ENCODE peak calls at places on chromosomes 7 and 10, in four cellular contexts. Y is K562, E is GM12878, U is SK-N-SH. R is an unnamed sample.

GRCh38 chr10:97580421-97581367 is 3.5 kb upstream of the HOGA1 start:
- DNase-seq in U (peak), Y (no peak), E (no peak), R (no peak)

GRCh38 chr7:123154231-123154860 is 45.4 kb downstream of the SLC13A1 start:
- DNase-seq in Y (peak), U (peak), E (peak), R (peak)

GRCh38 chr7:149370790-149371189 is 90.1 kb downstream of the ZNF777 start:
- DNase-seq in U (no peak), Y (no peak), E (no peak), R (no peak)

GRCh38 chr10:122342293-122343134 is 32.0 kb upstream of the PLEKHA1 start:
- DNase-seq in E (no peak), Y (peak), U (peak), R (peak)

GRCh38 chr7:116786791-116787443 is 75.5 kb upstream of the CAPZA2 start:
- DNase-seq in U (no peak), Y (no peak), E (peak), R (no peak)

GRCh38 chr7:56079450-56080185 is 13.1 kb downstream of the PHKG1 start:
- DNase-seq in U (peak), E (no peak), Y (no peak), R (peak)

GRCh38 chr7:7438851-7439250 is 96.8 kb downstream of the COL28A1 start:
- DNase-seq in E (no peak), Y (no peak), U (no peak), R (no peak)

GRCh38 chr10:58319599-58319998 is 15.2 kb upstream of the UBE2D1 start:
- DNase-seq in E (no peak), U (no peak), Y (no peak), R (no peak)

GRCh38 chr7:56023500-56023899 is 27.7 kb downstream of the PSPH start:
- DNase-seq in Y (no peak), U (no peak), E (no peak), R (no peak)

GRCh38 chr7:77866791-77867190 is 68.2 kb downstream of the PHTF2 start:
- DNase-seq in Y (no peak), E (no peak), U (no peak), R (no peak)

GRCh38 chr7:134473861-134474291 is 15.0 kb upstream of the AKR1B1 start:
- DNase-seq in U (no peak), Y (no peak), E (no peak), R (no peak)

GRCh38 chr10:120514035-120514620 is 57.1 kb downstream of the PLPP4 start:
- DNase-seq in U (no peak), Y (peak), E (no peak), R (peak)

GRCh38 chr7:98418636-98419315 is 17.9 kb upstream of the BAIAP2L1 start:
- DNase-seq in U (peak), Y (peak), E (no peak), R (no peak)

GRCh38 chr10:101780187-101780817 is 2.9 kb downstream of the NPM3 start:
- DNase-seq in U (peak), Y (no peak), E (no peak), R (no peak)

GRCh38 chr7:121624922-121625321 is 228.8 kb upstream of the FAM3C start:
- DNase-seq in Y (no peak), E (no peak), U (no peak), R (no peak)

GRCh38 chr10:8283166-8283905 is 228.8 kb downstream of the GATA3 start:
- DNase-seq in U (no peak), Y (no peak), E (no peak), R (no peak)

GRCh38 chr7:5077740-5078139 is 32.1 kb downstream of the RBAK start:
- DNase-seq in Y (no peak), E (no peak), U (peak), R (no peak)

GRCh38 chr10:132184816-132185593 is 1.7 kb upstream of the DPYSL4 start:
- DNase-seq in Y (no peak), E (no peak), U (no peak), R (no peak)

GRCh38 chr7:142807855-142808460 is 37.2 kb downstream of the PRSS2 start:
- DNase-seq in E (peak), Y (no peak), U (no peak), R (no peak)

GRCh38 chr7:134552105-134552504 is 3.2 kb downstream of the AKR1B15 start:
- DNase-seq in U (no peak), Y (peak), E (no peak), R (peak)

GRCh38 chr10:44898665-44899064 is 12.5 kb upstream of the TMEM72 start:
- DNase-seq in U (no peak), Y (no peak), E (no peak), R (no peak)

GRCh38 chr7:106721816-106722785 is 61.1 kb upstream of the CCDC71L start:
- DNase-seq in Y (no peak), E (no peak), U (no peak), R (no peak)
- TF ChIP-seq USF2 in Y (no peak), E (no peak), U (no peak), R (no peak)

GRCh38 chr10:84156768-84157167 is 16.8 kb upstream of the GPR15LG start:
- DNase-seq in U (no peak), Y (no peak), E (no peak), R (no peak)
- TF ChIP-seq MAX in U (no peak), Y (no peak), E (no peak), R (no peak)

DNA sequence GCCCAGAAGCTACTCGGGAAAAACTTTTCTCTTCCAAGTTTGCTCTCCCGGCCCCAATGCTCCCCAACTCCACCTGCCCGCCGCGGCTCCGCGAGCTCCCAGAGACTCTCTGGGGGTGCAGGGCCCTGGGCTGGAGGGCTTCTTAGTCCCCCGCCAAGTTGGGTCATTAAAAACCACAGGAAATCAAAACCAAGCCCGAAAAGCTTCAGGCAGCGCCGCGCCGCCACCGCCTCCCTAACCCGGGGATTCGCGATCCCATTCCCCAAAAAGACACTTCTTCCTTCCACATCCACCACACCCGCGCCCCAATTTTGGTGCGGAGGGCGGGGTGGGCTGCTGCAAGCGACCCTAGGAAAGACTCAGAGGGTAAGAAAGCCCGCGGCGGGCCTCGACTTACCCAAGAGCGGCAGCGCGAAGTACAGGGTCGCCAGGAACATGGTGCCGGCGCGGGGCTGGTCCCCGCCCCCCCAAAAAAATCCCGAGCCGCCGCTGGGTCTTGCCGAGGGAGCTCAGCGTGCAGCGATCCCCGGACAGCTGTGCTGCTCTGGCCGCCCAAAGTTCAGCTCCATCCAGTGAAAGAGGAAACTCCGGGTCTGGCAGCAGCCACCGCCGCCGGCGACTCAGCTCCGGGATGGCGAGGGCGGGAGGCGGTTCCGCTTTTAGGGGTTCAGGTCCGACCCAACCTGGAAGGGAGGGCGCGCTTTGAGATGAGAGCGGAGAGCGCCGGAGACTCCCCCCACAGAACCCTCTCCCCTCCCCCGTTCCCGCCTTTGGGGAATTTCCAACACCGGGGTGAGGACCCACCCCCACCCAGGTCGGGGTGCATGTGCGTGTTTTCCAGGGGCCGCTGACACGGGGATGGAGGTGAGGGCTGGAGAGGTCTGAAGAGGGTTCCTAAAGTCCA is 1.2 kb downstream of the GFRA1 start:
- DNase-seq in E (no peak), U (peak), Y (no peak), R (peak)
- TF ChIP-seq USF1 in E (no peak), U (no peak), Y (no peak), R (peak)

GRCh38 chr7:92910076-92910475 is 73.7 kb upstream of the CDK6 start:
- DNase-seq in Y (no peak), U (no peak), E (no peak), R (no peak)

GRCh38 chr7:92898798-92899197 is 62.4 kb upstream of the CDK6 start:
- DNase-seq in E (no peak), Y (no peak), U (no peak), R (no peak)

GRCh38 chr7:92904292-92905131 is 68.1 kb upstream of the CDK6 start:
- DNase-seq in E (peak), Y (peak), U (peak), R (no peak)
- TF ChIP-seq USF2 in E (peak), Y (no peak), U (no peak), R (no peak)

GRCh38 chr10:43867667-43868361 is 219.1 kb upstream of the ZNF32 start:
- DNase-seq in Y (no peak), U (no peak), E (no peak), R (no peak)
- TF ChIP-seq MAX in Y (no peak), U (no peak), E (no peak), R (no peak)

DNA sequence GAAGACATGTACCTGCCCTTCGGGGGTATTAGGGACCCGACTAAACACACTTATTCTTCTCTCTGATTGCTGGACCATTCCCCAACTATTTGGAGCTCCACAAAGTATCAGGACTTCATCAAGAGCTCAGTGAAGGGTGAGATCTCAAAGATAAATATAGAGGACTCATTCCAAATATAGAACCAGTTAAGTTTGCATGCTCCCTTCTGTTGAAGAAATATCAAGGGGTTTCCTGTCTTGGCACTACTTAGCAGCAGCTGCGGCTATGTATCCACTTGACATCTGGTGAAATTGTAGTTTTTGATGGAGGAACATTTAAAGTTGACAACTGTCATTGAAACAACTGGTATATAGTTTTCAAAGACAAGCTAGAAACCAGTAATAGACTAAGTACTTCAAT is 1.1 kb upstream of the SPAG6 start:
- DNase-seq in U (no peak), E (no peak), Y (no peak), R (no peak)
- TF ChIP-seq USF1 in U (no peak), E (no peak), Y (no peak), R (no peak)

GRCh38 chr7:24885305-24885704 is 94.7 kb downstream of the OSBPL3 start:
- DNase-seq in E (no peak), Y (no peak), U (no peak), R (no peak)
- TF ChIP-seq USF2 in E (no peak), Y (no peak), U (no peak), R (no peak)

DNA sequence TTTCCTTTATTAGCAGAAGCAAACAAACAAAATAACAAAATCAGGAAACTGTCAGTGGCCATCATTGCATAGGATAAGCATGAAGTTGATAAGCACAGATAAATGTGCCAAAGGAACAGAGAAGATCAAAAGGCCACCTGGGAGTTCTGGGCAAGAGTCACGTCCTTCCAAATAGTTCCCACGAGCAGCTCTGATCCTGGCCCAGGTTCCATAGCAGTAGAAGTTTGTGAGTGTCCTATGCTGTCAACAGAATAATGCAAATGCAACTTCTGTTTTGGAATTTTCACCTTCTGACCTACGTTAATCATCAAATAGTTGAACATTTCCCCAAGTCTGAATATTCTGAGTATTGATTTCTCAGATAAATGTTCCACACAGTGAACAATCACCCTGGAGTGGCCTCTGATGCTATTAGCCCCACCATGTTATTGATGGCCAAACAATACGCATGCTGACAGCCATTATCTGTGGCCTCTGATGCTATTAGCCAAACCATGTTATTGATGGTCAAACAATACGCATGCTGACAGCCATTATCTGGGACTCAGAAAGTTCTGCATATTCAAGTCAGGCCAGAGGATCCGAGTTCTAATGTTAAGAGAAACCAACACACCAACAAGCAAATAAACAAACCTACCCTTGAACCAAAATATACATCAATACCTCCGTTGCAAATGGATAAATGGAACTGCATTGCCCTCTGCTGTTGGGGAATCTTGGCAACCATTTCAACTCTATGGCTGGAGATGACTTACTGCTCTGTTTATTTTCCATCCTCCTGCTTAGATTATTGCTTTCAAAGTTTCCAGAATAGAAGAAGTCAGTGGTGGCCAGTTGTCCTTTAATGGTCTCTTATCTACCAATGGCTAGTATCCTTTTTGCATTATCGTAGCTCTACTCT is 63.3 kb downstream of the MRC1 start:
- DNase-seq in Y (no peak), U (no peak), E (no peak), R (no peak)
- TF ChIP-seq MAX in Y (no peak), U (no peak), E (no peak), R (no peak)